ENCODE peak calls at places on chromosome 2, in four cellular contexts. One of them, this sample, is unnamed.

GRCh38 chr2:48339451-48339850 is 190.5 kb upstream of the STON1 start:
- DNase-seq in prostate gland: no peak
- DNase-seq in body of pancreas: no peak
- DNase-seq in stimulated activated CD8-positive, alpha-beta memory T cell treated with anti-CD3 and anti-CD28 coated beads, Interleukin-15, amount 100 ng/mL, for 4 hours: no peak
- DNase-seq in this sample: no peak

GRCh38 chr2:240479111-240479501 is 43.6 kb downstream of the GPC1 start:
- DNase-seq in prostate gland: peak
- DNase-seq in body of pancreas: no peak
- DNase-seq in stimulated activated CD8-positive, alpha-beta memory T cell treated with anti-CD3 and anti-CD28 coated beads, Interleukin-15, amount 100 ng/mL, for 4 hours: no peak
- DNase-seq in this sample: no peak

GRCh38 chr2:198314559-198315153 is 510.3 kb downstream of the PLCL1 start:
- DNase-seq in prostate gland: no peak
- DNase-seq in body of pancreas: no peak
- DNase-seq in stimulated activated CD8-positive, alpha-beta memory T cell treated with anti-CD3 and anti-CD28 coated beads, Interleukin-15, amount 100 ng/mL, for 4 hours: no peak
- DNase-seq in this sample: no peak

GRCh38 chr2:158745067-158745865 is 49.9 kb upstream of the DAPL1 start:
- DNase-seq in prostate gland: peak
- DNase-seq in body of pancreas: peak
- DNase-seq in stimulated activated CD8-positive, alpha-beta memory T cell treated with anti-CD3 and anti-CD28 coated beads, Interleukin-15, amount 100 ng/mL, for 4 hours: no peak
- DNase-seq in this sample: no peak

GRCh38 chr2:39370101-39370500 is 67.0 kb downstream of the MAP4K3 start:
- DNase-seq in prostate gland: no peak
- DNase-seq in body of pancreas: no peak
- DNase-seq in stimulated activated CD8-positive, alpha-beta memory T cell treated with anti-CD3 and anti-CD28 coated beads, Interleukin-15, amount 100 ng/mL, for 4 hours: no peak
- DNase-seq in this sample: no peak

GRCh38 chr2:31197669-31198068 is 19.6 kb downstream of the CAPN14 start:
- DNase-seq in prostate gland: no peak
- DNase-seq in body of pancreas: no peak
- DNase-seq in stimulated activated CD8-positive, alpha-beta memory T cell treated with anti-CD3 and anti-CD28 coated beads, Interleukin-15, amount 100 ng/mL, for 4 hours: no peak
- DNase-seq in this sample: no peak

GRCh38 chr2:170554278-170554955 is 160.7 kb upstream of the SP5 start:
- DNase-seq in prostate gland: peak
- DNase-seq in body of pancreas: peak
- DNase-seq in stimulated activated CD8-positive, alpha-beta memory T cell treated with anti-CD3 and anti-CD28 coated beads, Interleukin-15, amount 100 ng/mL, for 4 hours: no peak
- DNase-seq in this sample: peak

GRCh38 chr2:236587861-236588495 is 18.4 kb downstream of the ACKR3 start:
- DNase-seq in prostate gland: no peak
- DNase-seq in body of pancreas: no peak
- DNase-seq in stimulated activated CD8-positive, alpha-beta memory T cell treated with anti-CD3 and anti-CD28 coated beads, Interleukin-15, amount 100 ng/mL, for 4 hours: no peak
- DNase-seq in this sample: no peak

GRCh38 chr2:9327873-9328352 is 95.4 kb downstream of the ITGB1BP1 start:
- DNase-seq in prostate gland: no peak
- DNase-seq in body of pancreas: no peak
- DNase-seq in stimulated activated CD8-positive, alpha-beta memory T cell treated with anti-CD3 and anti-CD28 coated beads, Interleukin-15, amount 100 ng/mL, for 4 hours: no peak
- DNase-seq in this sample: no peak

GRCh38 chr2:950627-950992 is at the start of gene SNTG2:
- DNase-seq in prostate gland: peak
- DNase-seq in body of pancreas: peak
- DNase-seq in stimulated activated CD8-positive, alpha-beta memory T cell treated with anti-CD3 and anti-CD28 coated beads, Interleukin-15, amount 100 ng/mL, for 4 hours: peak
- DNase-seq in this sample: no peak

GRCh38 chr2:71223767-71224333 is 3.1 kb downstream of the PAIP2B start:
- DNase-seq in prostate gland: peak
- DNase-seq in body of pancreas: peak
- DNase-seq in stimulated activated CD8-positive, alpha-beta memory T cell treated with anti-CD3 and anti-CD28 coated beads, Interleukin-15, amount 100 ng/mL, for 4 hours: no peak
- DNase-seq in this sample: no peak

GRCh38 chr2:45759310-45759851 is 107.9 kb downstream of the PRKCE start:
- DNase-seq in prostate gland: no peak
- DNase-seq in body of pancreas: no peak
- DNase-seq in stimulated activated CD8-positive, alpha-beta memory T cell treated with anti-CD3 and anti-CD28 coated beads, Interleukin-15, amount 100 ng/mL, for 4 hours: no peak
- DNase-seq in this sample: no peak

GRCh38 chr2:44291281-44292248 is 16.3 kb downstream of the SLC3A1 start:
- DNase-seq in prostate gland: peak
- DNase-seq in body of pancreas: peak
- DNase-seq in stimulated activated CD8-positive, alpha-beta memory T cell treated with anti-CD3 and anti-CD28 coated beads, Interleukin-15, amount 100 ng/mL, for 4 hours: no peak
- DNase-seq in this sample: peak

GRCh38 chr2:11985817-11986566 is 239.6 kb downstream of the LPIN1 start:
- DNase-seq in prostate gland: no peak
- DNase-seq in body of pancreas: no peak
- DNase-seq in stimulated activated CD8-positive, alpha-beta memory T cell treated with anti-CD3 and anti-CD28 coated beads, Interleukin-15, amount 100 ng/mL, for 4 hours: no peak
- DNase-seq in this sample: no peak

GRCh38 chr2:69195706-69196105 is 182.7 kb downstream of the ANTXR1 start:
- DNase-seq in prostate gland: no peak
- DNase-seq in body of pancreas: no peak
- DNase-seq in stimulated activated CD8-positive, alpha-beta memory T cell treated with anti-CD3 and anti-CD28 coated beads, Interleukin-15, amount 100 ng/mL, for 4 hours: no peak
- DNase-seq in this sample: no peak

This sample was measured in ascending aorta.